ENCODE peak calls at places on chromosomes 4 and X, in ten cellular contexts. A is H9; P is GM12878; E is stimulated activated naive CD8-positive, alpha-beta T cell treated with anti-CD3 and anti-CD28 coated beads, Interleukin-15, Interleukin-2, amounts not matched to agents 100 U/mL and 50 U/mL, for 24 hours; S is CD8-positive, alpha-beta memory T cell; U is pons; X is RPMI8226; M is H4; Q is pancreas; T is MM.1S. Y is an unnamed sample.

GRCh38 chr4:113901994-113902787 is 77.3 kb downstream of the ARSJ start:
- DNase-seq in A (no peak), P (no peak), E (peak), S (peak), U (no peak), X (peak), M (no peak), Q (peak), T (no peak), Y (no peak)

GRCh38 chrX:42127563-42127962 is 204.2 kb upstream of the CASK start:
- DNase-seq in A (no peak), P (no peak), E (no peak), S (no peak), U (no peak), X (no peak), M (no peak), Q (no peak), T (no peak), Y (no peak)

GRCh38 chrX:11375614-11376119 is 82.5 kb downstream of the AMELX start:
- DNase-seq in A (no peak), P (no peak), E (no peak), S (no peak), U (no peak), X (no peak), M (no peak), Q (no peak), T (no peak), Y (no peak)

GRCh38 chr4:152094851-152095700 is 334.3 kb upstream of the GATB start:
- DNase-seq in A (no peak), P (no peak), E (no peak), S (no peak), U (no peak), X (no peak), M (no peak), Q (no peak), T (no peak), Y (no peak)

GRCh38 chr4:5691491-5692132 is 16.7 kb downstream of the EVC2 start:
- DNase-seq in A (no peak), P (no peak), E (no peak), S (no peak), U (no peak), X (no peak), M (no peak), Q (no peak), T (no peak), Y (no peak)

GRCh38 chr4:38753021-38753806 is 29.6 kb downstream of the TLR10 start:
- DNase-seq in A (peak), P (no peak), E (no peak), S (no peak), U (no peak), X (no peak), M (peak), Q (peak), T (no peak), Y (peak)

GRCh38 chrX:119272882-119273806 is 37.1 kb downstream of the PGRMC1 start:
- DNase-seq in A (peak), P (no peak), E (peak), S (peak), U (no peak), X (no peak), M (no peak), Q (peak), T (no peak), Y (no peak)

GRCh38 chr4:41420576-41420975 is 117.4 kb upstream of the LIMCH1 start:
- DNase-seq in A (no peak), P (no peak), E (no peak), S (no peak), U (no peak), X (no peak), M (no peak), Q (no peak), T (no peak), Y (no peak)

GRCh38 chr4:11631416-11631815 is 202.7 kb upstream of the HS3ST1 start:
- DNase-seq in A (no peak), P (no peak), E (no peak), S (no peak), U (no peak), X (no peak), M (no peak), Q (no peak), T (no peak), Y (no peak)

GRCh38 chrX:16462912-16463311 is 187.0 kb upstream of the S100G start:
- DNase-seq in A (no peak), P (no peak), E (no peak), S (no peak), U (no peak), X (no peak), M (no peak), Q (no peak), T (no peak), Y (peak)

GRCh38 chrX:18291006-18291545 is 63.4 kb downstream of the SCML2 start:
- DNase-seq in A (no peak), P (no peak), E (no peak), S (no peak), U (no peak), X (no peak), M (no peak), Q (no peak), T (no peak), Y (peak)

GRCh38 chr4:112947616-112948015 is 101.8 kb upstream of the ANK2 start:
- DNase-seq in A (no peak), P (no peak), E (no peak), S (no peak), U (peak), X (no peak), M (no peak), Q (no peak), T (no peak), Y (no peak)

GRCh38 chrX:16743604-16744325 is 24.4 kb downstream of the SYAP1 start:
- DNase-seq in A (no peak), P (no peak), E (no peak), S (no peak), U (no peak), X (no peak), M (peak), Q (no peak), T (no peak), Y (no peak)

GRCh38 chr4:47462799-47463234 is 685 bp downstream of the COMMD8 start:
- DNase-seq in A (no peak), P (no peak), E (no peak), S (no peak), U (no peak), X (peak), M (no peak), Q (no peak), T (peak), Y (peak)

GRCh38 chrX:45274576-45274975 is 73.9 kb upstream of the DIPK2B start:
- DNase-seq in A (no peak), P (no peak), E (no peak), S (no peak), U (no peak), X (no peak), M (no peak), Q (no peak), T (no peak), Y (no peak)

GRCh38 chrX:70481871-70482270 is 37.2 kb downstream of the DLG3 start:
- DNase-seq in A (no peak), P (no peak), E (no peak), S (no peak), U (no peak), X (no peak), M (no peak), Q (no peak), T (no peak), Y (no peak)

GRCh38 chrX:11334165-11334564 is 41.0 kb downstream of the AMELX start:
- DNase-seq in A (no peak), P (no peak), E (no peak), S (no peak), U (no peak), X (peak), M (no peak), Q (no peak), T (peak), Y (no peak)

GRCh38 chrX:145405012-145405411 is 157.7 kb downstream of the SPANXN1 start:
- DNase-seq in A (no peak), P (no peak), E (peak), S (no peak), U (peak), X (peak), M (peak), Q (no peak), T (peak), Y (peak)

GRCh38 chr4:123250843-123251242 is 145.8 kb upstream of the SPRY1 start:
- DNase-seq in A (no peak), P (no peak), E (no peak), S (no peak), U (no peak), X (no peak), M (no peak), Q (no peak), T (no peak), Y (no peak)

GRCh38 chr4:80183196-80184052 is 13.9 kb upstream of the PRDM8 start:
- DNase-seq in A (peak), P (no peak), E (peak), S (peak), U (peak), X (no peak), M (no peak), Q (no peak), T (no peak), Y (no peak)

GRCh38 chr4:11743236-11743635 is 314.5 kb upstream of the HS3ST1 start:
- DNase-seq in A (no peak), P (no peak), E (no peak), S (no peak), U (no peak), X (no peak), M (no peak), Q (no peak), T (peak), Y (no peak)

GRCh38 chrX:18701621-18702361 is 5.7 kb upstream of the PPEF1 start:
- DNase-seq in A (no peak), P (no peak), E (no peak), S (no peak), U (no peak), X (no peak), M (peak), Q (no peak), T (no peak), Y (no peak)

GRCh38 chrX:45727761-45728160 is 527.1 kb upstream of the DIPK2B start:
- DNase-seq in A (no peak), P (no peak), E (no peak), S (no peak), U (no peak), X (no peak), M (no peak), Q (no peak), T (no peak), Y (no peak)

GRCh38 chr4:137664055-137664405 is 131.7 kb upstream of the PCDH18 start:
- DNase-seq in A (no peak), P (no peak), E (no peak), S (no peak), U (no peak), X (no peak), M (peak), Q (no peak), T (no peak), Y (no peak)

GRCh38 chr4:118676128-118676527 is 9.1 kb upstream of the METTL14 start:
- DNase-seq in A (no peak), P (no peak), E (no peak), S (no peak), U (no peak), X (no peak), M (no peak), Q (no peak), T (no peak), Y (no peak)

GRCh38 chrX:134526399-134526798 is 66.4 kb downstream of the HPRT1 start:
- DNase-seq in A (no peak), P (no peak), E (no peak), S (no peak), U (no peak), X (no peak), M (no peak), Q (no peak), T (no peak), Y (no peak)

GRCh38 chrX:56564182-56564885 is 907 bp downstream of the UBQLN2 start:
- DNase-seq in A (no peak), P (no peak), E (peak), S (peak), U (peak), X (peak), M (peak), Q (no peak), T (peak), Y (peak)

GRCh38 chr4:2977116-2978097 is 14.0 kb downstream of the GRK4 start:
- DNase-seq in A (no peak), P (no peak), E (no peak), S (no peak), U (peak), X (no peak), M (no peak), Q (no peak), T (no peak), Y (peak)